ENCODE peak calls at places on chromosomes 6 and 20, in seven cellular contexts. N is HT-29; C is iris pigment epithelial cell; I is naive thymus-derived CD8-positive, alpha-beta T cell; R is ACHN; G is HT1080; T is left colon. L is an unnamed sample.

GRCh38 chr6:81925201-81925600 is 172.7 kb upstream of the TENT5A start:
- DNase-seq in G (no peak), C (no peak), R (no peak), T (no peak), I (no peak), N (no peak), L (no peak)

GRCh38 chr6:94478178-94479140 is 1059.1 kb upstream of the EPHA7 start:
- DNase-seq in I (no peak), G (no peak), N (no peak), T (no peak), C (no peak), R (no peak), L (no peak)

GRCh38 chr20:47681977-47682812 is 103.1 kb downstream of the SULF2 start:
- DNase-seq in C (no peak), T (peak; percentile 15), I (no peak), G (no peak), N (no peak), R (no peak), L (no peak)

GRCh38 chr6:36210886-36211595 is 14.5 kb downstream of the BRPF3 start:
- DNase-seq in N (no peak), R (no peak), T (no peak), C (no peak), G (no peak), I (no peak), L (no peak)

GRCh38 chr20:32737371-32738223 is 5.7 kb downstream of the COMMD7 start:
- DNase-seq in G (peak; percentile 92), R (peak; percentile 47), N (no peak), C (peak; percentile 82), I (no peak), T (no peak), L (no peak)

GRCh38 chr6:130811932-130812331 is 15.3 kb upstream of the SMLR1 start:
- DNase-seq in N (no peak), T (no peak), R (no peak), C (peak; percentile 61), I (no peak), G (no peak), L (no peak)

GRCh38 chr6:56334937-56335336 is 87.6 kb upstream of the COL21A1 start:
- DNase-seq in I (no peak), R (no peak), N (no peak), G (peak; percentile 93), C (peak; percentile 67), T (no peak), L (no peak)

GRCh38 chr6:37702314-37702713 is 4.6 kb upstream of the MDGA1 start:
- DNase-seq in C (no peak), G (no peak), I (no peak), T (no peak), N (no peak), R (no peak), L (no peak)

GRCh38 chr6:87100216-87100615 is 5.3 kb upstream of the CGA start:
- DNase-seq in T (no peak), G (no peak), R (no peak), N (no peak), I (no peak), C (no peak), L (no peak)

GRCh38 chr20:44442298-44443070 is 33.2 kb upstream of the TTPAL start:
- DNase-seq in R (no peak), C (no peak), N (no peak), I (no peak), T (peak; percentile 90), G (no peak), L (peak; percentile 71)